ENCODE peak calls at places on chromosomes 13 and 19, in eight cellular contexts. L is A549; H is colonic mucosa; A is stimulated activated naive B cell treated with anti-CD40 and anti-IgM and Interleukin-4, amounts not matched to agents 10 μg/mL and 1 μg/mL and 100 μg/mL, for 72 hours; C is fibroblast of lung; P is M059J; M is head of caudate nucleus; Y is AG10803. D is an unnamed sample.
A peak's percentile ranks its signal among the peaks of the same experiment; 100 is the strongest.

GRCh38 chr13:44068737-44069136 is 189.0 kb downstream of the LACC1 start:
- DNase-seq in C (peak; percentile 71), P (peak; percentile 91), H (no peak), Y (peak; percentile 33), A (no peak), M (no peak), L (peak; percentile 50), D (no peak)

GRCh38 chr13:75326173-75327131 is 155.5 kb downstream of the TBC1D4 start:
- DNase-seq in M (no peak), P (peak; percentile 48), Y (peak; percentile 19), A (no peak), H (no peak), L (no peak), C (peak; percentile 32), D (no peak)

GRCh38 chr19:16446108-16447014 is 25.4 kb downstream of the EPS15L1 start:
- DNase-seq in C (no peak), A (peak; percentile 73), M (no peak), H (no peak), L (no peak), P (no peak), Y (no peak), D (no peak)

GRCh38 chr13:112928958-112929777 is 39.8 kb upstream of the MCF2L start:
- DNase-seq in H (peak; percentile 70), C (peak; percentile 62), A (no peak), L (no peak), Y (peak; percentile 21), P (no peak), M (no peak), D (peak; percentile 85)

GRCh38 chr13:96130818-96131217 is 40.9 kb downstream of the HS6ST3 start:
- DNase-seq in L (no peak), M (no peak), A (no peak), C (no peak), H (no peak), Y (no peak), P (no peak), D (no peak)

GRCh38 chr19:56071151-56071550 is 49.9 kb downstream of the ZNF787 start:
- DNase-seq in P (no peak), C (no peak), M (no peak), A (no peak), L (no peak), Y (no peak), H (no peak), D (no peak)

GRCh38 chr13:74306496-74306895 is 172.3 kb upstream of the KLF12 start:
- DNase-seq in Y (peak; percentile 34), H (no peak), C (peak; percentile 66), P (peak; percentile 67), A (no peak), M (no peak), L (no peak), D (no peak)

GRCh38 chr13:75263741-75264407 is 218.1 kb downstream of the TBC1D4 start:
- DNase-seq in C (peak; percentile 36), H (no peak), Y (peak; percentile 61), A (no peak), P (peak; percentile 85), L (no peak), M (no peak), D (no peak)

GRCh38 chr19:3073931-3074595 is 11.8 kb upstream of the TLE5 start:
- DNase-seq in Y (peak; percentile 29), C (no peak), H (no peak), L (no peak), A (no peak), M (no peak), P (peak; percentile 55), D (no peak)

GRCh38 chr13:79406597-79406908 is 498 bp upstream of the RBM26 start:
- DNase-seq in A (no peak), P (no peak), L (no peak), Y (no peak), M (no peak), H (no peak), C (no peak), D (no peak)

GRCh38 chr19:16369664-16370576 is 45.3 kb downstream of the KLF2 start:
- DNase-seq in H (no peak), L (no peak), P (no peak), C (no peak), A (no peak), M (no peak), Y (no peak), D (no peak)

GRCh38 chr19:18589380-18590272 is 1.0 kb downstream of the REX1BD start:
- DNase-seq in A (peak; percentile 72), C (peak; percentile 48), Y (peak; percentile 52), H (peak; percentile 72), L (peak; percentile 82), M (peak; percentile 62), P (peak; percentile 65), D (no peak)

GRCh38 chr13:24764276-24764630 is 284 bp downstream of the RNF17 start:
- DNase-seq in H (no peak), M (no peak), P (no peak), L (no peak), C (no peak), Y (no peak), A (no peak), D (no peak)

GRCh38 chr13:98466634-98467236 is 110.2 kb downstream of the STK24 start:
- DNase-seq in M (peak; percentile 46), A (no peak), P (no peak), C (peak; percentile 57), H (no peak), Y (peak; percentile 45), L (peak; percentile 55), D (no peak)

GRCh38 chr19:532578-533484 is 1.3 kb downstream of the CDC34 start:
- DNase-seq in L (peak; percentile 63), A (no peak), M (peak; percentile 86), H (peak; percentile 73), C (peak; percentile 76), P (peak; percentile 77), Y (peak; percentile 64), D (peak; percentile 94)

GRCh38 chr19:35556025-35556590 is 7.3 kb downstream of the ATP4A start:
- DNase-seq in P (no peak), A (no peak), C (no peak), H (no peak), M (no peak), Y (no peak), L (no peak), D (no peak)

GRCh38 chr13:50340146-50340545 is 324.9 kb downstream of the KCNRG start:
- DNase-seq in C (no peak), Y (no peak), P (no peak), A (no peak), L (no peak), M (no peak), H (no peak), D (no peak)

GRCh38 chr19:8150178-8150865 is 930 bp upstream of the FBN3 start:
- DNase-seq in M (no peak), Y (no peak), L (no peak), H (no peak), C (no peak), A (no peak), P (no peak), D (no peak)

GRCh38 chr13:49546559-49546958 is 38.8 kb downstream of the RCBTB1 start:
- DNase-seq in C (no peak), P (no peak), H (no peak), M (no peak), Y (no peak), A (no peak), L (no peak), D (no peak)

GRCh38 chr19:4234142-4234861 is 5.0 kb downstream of the EBI3 start:
- DNase-seq in A (no peak), C (no peak), L (no peak), M (peak; percentile 40), P (peak; percentile 62), H (no peak), Y (no peak), D (no peak)

GRCh38 chr19:4556574-4557185 is 2.8 kb downstream of the SEMA6B start:
- DNase-seq in P (no peak), A (no peak), Y (no peak), H (peak; percentile 57), M (no peak), L (peak; percentile 82), C (no peak), D (no peak)

GRCh38 chr19:1862424-1863307 is 713 bp downstream of the KLF16 start:
- DNase-seq in P (peak; percentile 36), L (peak; percentile 56), A (no peak), M (no peak), H (no peak), C (no peak), Y (no peak), D (peak; percentile 87)